ENCODE peak calls at places on chromosome 11, in four cellular contexts. X, B, Q and C are unnamed samples.

GRCh38 chr11:106540001-106540400 is 462.5 kb downstream of the AASDHPPT start:
- DNase-seq in X (no peak), B (no peak), Q (no peak), C (no peak)

GRCh38 chr11:46006418-46007070 is 84.1 kb downstream of the LARGE2 start:
- DNase-seq in X (peak), B (peak), Q (peak), C (peak)

GRCh38 chr11:134613646-134614045 is 201.6 kb upstream of the B3GAT1 start:
- DNase-seq in X (no peak), B (no peak), Q (no peak), C (no peak)

GRCh38 chr11:134406264-134407185 is 5.5 kb downstream of the B3GAT1 start:
- DNase-seq in X (no peak), B (no peak), Q (no peak), C (no peak)

GRCh38 chr11:76783294-76783900 is at the start of gene TSKU:
- DNase-seq in X (no peak), B (no peak), Q (no peak), C (no peak)

GRCh38 chr11:61699737-61700160 is 19.6 kb downstream of the DAGLA start:
- DNase-seq in X (no peak), B (no peak), Q (no peak), C (no peak)

GRCh38 chr11:108536783-108537182 is 38.6 kb upstream of the POGLUT3 start:
- DNase-seq in X (no peak), B (no peak), Q (no peak), C (no peak)

GRCh38 chr11:107040447-107041444 is 22.5 kb upstream of the GUCY1A2 start:
- DNase-seq in X (no peak), B (no peak), Q (no peak), C (peak)

GRCh38 chr11:8838248-8838647 is 72.7 kb upstream of the AKIP1 start:
- DNase-seq in X (no peak), B (no peak), Q (no peak), C (peak)

GRCh38 chr11:11611381-11611780 is 10.4 kb downstream of the GALNT18 start:
- DNase-seq in X (no peak), B (no peak), Q (no peak), C (no peak)

GRCh38 chr11:66591175-66591574 is 1.7 kb downstream of the CCDC87 start:
- DNase-seq in X (no peak), B (peak), Q (no peak), C (no peak)

GRCh38 chr11:2095198-2095520 is 44.0 kb downstream of the IGF2 start:
- DNase-seq in X (no peak), B (no peak), Q (no peak), C (no peak)

GRCh38 chr11:64898541-64898940 is 18.5 kb downstream of the ATG2A start:
- DNase-seq in X (no peak), B (no peak), Q (no peak), C (no peak)

GRCh38 chr11:132106336-132106982 is 736.0 kb downstream of the NTM start:
- DNase-seq in X (no peak), B (no peak), Q (no peak), C (peak)

GRCh38 chr11:1107316-1108245 is 32.9 kb downstream of the MUC2 start:
- DNase-seq in X (no peak), B (no peak), Q (no peak), C (no peak)

GRCh38 chr11:33195391-33196190 is 34.3 kb upstream of the CSTF3 start:
- DNase-seq in X (no peak), B (no peak), Q (no peak), C (peak)

GRCh38 chr11:93468286-93468685 is 74.9 kb downstream of the SMCO4 start:
- DNase-seq in X (no peak), B (no peak), Q (no peak), C (no peak)

GRCh38 chr11:19576903-19577302 is 135.7 kb upstream of the NAV2 start:
- DNase-seq in X (no peak), B (no peak), Q (no peak), C (no peak)

GRCh38 chr11:1943977-1944376 is 3.2 kb upstream of the MRPL23 start:
- DNase-seq in X (no peak), B (no peak), Q (no peak), C (peak)

GRCh38 chr11:75603791-75604736 is 42.0 kb downstream of the SERPINH1 start:
- DNase-seq in X (no peak), B (no peak), Q (no peak), C (peak)

GRCh38 chr11:108929241-108929640 is 264.4 kb downstream of the DDX10 start:
- DNase-seq in X (peak), B (peak), Q (no peak), C (peak)

GRCh38 chr11:36023922-36024321 is 80.1 kb downstream of the LDLRAD3 start:
- DNase-seq in X (no peak), B (no peak), Q (no peak), C (peak)

GRCh38 chr11:109695696-109696095 is 273.7 kb downstream of the C11orf87 start:
- DNase-seq in X (no peak), B (no peak), Q (no peak), C (peak)

GRCh38 chr11:10490398-10491232 is 35.6 kb downstream of the AMPD3 start:
- DNase-seq in X (peak), B (peak), Q (peak), C (peak)

GRCh38 chr11:64959498-64959897 is 12.4 kb downstream of the MAJIN start:
- DNase-seq in X (no peak), B (no peak), Q (no peak), C (no peak)

GRCh38 chr11:87779276-87780067 is 395.8 kb downstream of the RAB38 start:
- DNase-seq in X (no peak), B (no peak), Q (no peak), C (no peak)
- TF ChIP-seq MAZ in X (no peak), B (no peak), Q (no peak), C (no peak)

DNA sequence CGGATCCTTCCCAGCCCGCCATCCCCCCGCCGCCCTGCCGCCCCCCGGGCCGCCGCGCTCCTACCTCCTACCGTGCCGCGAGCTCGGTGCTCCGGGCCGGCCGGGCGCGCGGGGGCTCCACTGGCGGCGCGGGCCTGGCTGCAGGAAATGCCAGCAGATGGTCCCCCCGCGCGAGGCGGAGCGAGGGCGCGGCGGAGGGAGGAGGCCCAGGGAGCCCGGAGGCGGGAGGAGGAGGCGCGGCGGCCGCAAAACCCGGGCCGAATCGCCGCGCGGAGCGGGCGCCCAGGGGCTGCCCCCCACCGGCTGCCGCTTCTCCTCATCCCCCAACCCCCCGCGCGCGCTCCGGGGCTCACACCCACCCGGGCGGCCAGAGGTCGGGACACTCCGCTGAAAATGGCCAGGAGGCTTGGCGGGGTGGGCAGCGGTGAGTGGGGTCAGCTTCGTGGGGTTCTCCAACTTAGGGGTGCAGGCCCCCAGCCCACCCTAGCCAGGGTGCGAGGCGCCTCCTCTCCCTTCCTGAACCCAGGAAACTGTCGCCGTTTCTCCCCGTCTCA is at the start of gene OSBPL5:
- DNase-seq in X (peak), B (no peak), Q (peak), C (peak)
- TF ChIP-seq USF2 in X (no peak), B (no peak), Q (no peak), C (no peak)

GRCh38 chr11:118662401-118663271 is 16.8 kb downstream of the TREH start:
- DNase-seq in X (no peak), B (no peak), Q (no peak), C (no peak)

GRCh38 chr11:118661425-118662301 is 17.8 kb downstream of the TREH start:
- DNase-seq in X (no peak), B (no peak), Q (no peak), C (no peak)

GRCh38 chr11:118663929-118664328 is 15.5 kb downstream of the TREH start:
- DNase-seq in X (no peak), B (no peak), Q (no peak), C (no peak)

GRCh38 chr11:118660646-118661424 is 18.6 kb downstream of the TREH start:
- DNase-seq in X (no peak), B (peak), Q (no peak), C (no peak)

GRCh38 chr11:118663381-118663780 is 16.1 kb downstream of the TREH start:
- DNase-seq in X (no peak), B (no peak), Q (no peak), C (no peak)
- TF ChIP-seq RAD21 in X (no peak), B (no peak), Q (no peak), C (no peak)

DNA sequence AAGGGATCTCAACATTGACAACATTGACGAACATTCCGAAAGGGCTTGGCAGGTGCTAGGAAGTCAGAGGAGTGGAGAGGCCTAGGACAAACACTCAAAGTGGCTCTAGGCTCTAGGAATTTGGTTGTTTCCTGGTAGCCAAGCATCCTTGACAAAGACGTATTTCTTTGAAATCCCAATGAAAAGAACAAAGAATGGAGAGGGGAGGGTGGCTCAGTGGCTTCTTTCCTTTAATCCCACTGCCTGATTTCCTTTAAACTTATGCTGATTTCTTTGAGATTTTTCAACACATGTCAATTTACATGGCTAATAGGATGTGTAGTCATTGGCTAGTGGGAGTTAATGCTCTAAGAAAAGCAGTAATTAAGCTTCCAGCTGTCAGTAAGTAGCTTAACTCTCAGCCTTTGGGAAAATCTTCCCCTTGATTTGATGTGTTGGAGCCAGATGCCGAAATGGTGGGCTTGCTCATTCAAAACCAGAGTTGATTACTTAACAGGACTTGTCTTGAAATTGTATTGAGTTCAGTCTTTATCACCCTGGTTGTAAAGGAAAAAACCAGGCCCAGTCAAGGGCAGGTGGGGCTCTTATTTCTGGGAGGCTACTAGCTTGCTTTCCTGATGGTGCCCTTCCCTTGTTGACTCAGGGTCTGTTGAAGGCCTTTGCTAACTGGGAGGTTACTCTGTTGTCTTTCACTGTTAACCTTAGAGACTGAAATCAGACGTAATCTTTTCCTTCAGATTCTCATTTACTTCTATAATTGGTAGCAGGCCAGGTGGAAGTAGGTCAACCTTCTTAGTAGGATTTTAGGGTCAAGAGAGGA is 44.6 kb upstream of the SORL1-AS1 start:
- DNase-seq in X (no peak), B (no peak), Q (no peak), C (no peak)
- TF ChIP-seq MAZ in X (no peak), B (no peak), Q (no peak), C (no peak)

DNA sequence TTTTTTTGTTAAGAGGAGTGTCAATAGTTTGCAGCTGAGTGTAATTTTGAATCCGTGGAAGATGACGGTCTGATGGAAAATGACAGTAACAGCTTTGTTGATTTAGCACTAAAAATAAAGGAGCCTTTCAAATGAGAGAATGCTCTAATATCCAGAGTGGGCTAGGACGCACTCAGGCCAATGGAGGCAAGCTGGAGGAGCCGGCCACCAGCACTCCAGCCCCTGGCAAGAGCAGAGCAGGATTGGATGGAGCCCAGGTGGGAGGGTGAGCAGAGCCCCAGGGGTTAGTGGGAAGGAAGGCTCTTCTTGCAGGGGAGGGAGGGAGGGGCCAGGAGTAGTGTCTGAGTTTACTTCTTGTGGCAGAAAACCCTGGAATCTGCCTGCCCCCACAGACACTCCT is 488.5 kb downstream of the INSC start:
- DNase-seq in X (no peak), B (no peak), Q (no peak), C (no peak)
- TF ChIP-seq USF2 in X (no peak), B (no peak), Q (no peak), C (no peak)

GRCh38 chr11:102545701-102546100 is 15.2 kb upstream of the MMP7 start:
- DNase-seq in X (no peak), B (no peak), Q (no peak), C (no peak)

GRCh38 chr11:102551188-102551781 is 20.7 kb upstream of the MMP7 start:
- DNase-seq in X (no peak), B (no peak), Q (no peak), C (no peak)

GRCh38 chr11:102546923-102547471 is 16.4 kb upstream of the MMP7 start:
- DNase-seq in X (no peak), B (no peak), Q (no peak), C (no peak)

GRCh38 chr11:102544594-102544993 is 14.0 kb upstream of the MMP7 start:
- DNase-seq in X (no peak), B (no peak), Q (no peak), C (no peak)

GRCh38 chr11:102546427-102546826 is 15.9 kb upstream of the MMP7 start:
- DNase-seq in X (no peak), B (no peak), Q (no peak), C (no peak)
- TF ChIP-seq RAD21 in X (no peak), B (no peak), Q (no peak), C (no peak)

GRCh38 chr11:130892847-130893246 is 23.4 kb downstream of the SNX19 start:
- DNase-seq in X (no peak), B (no peak), Q (no peak), C (no peak)
- TF ChIP-seq MAZ in X (no peak), B (no peak), Q (no peak), C (no peak)

GRCh38 chr11:3129181-3129590 is 35.9 kb downstream of the OSBPL5 start:
- DNase-seq in X (no peak), B (no peak), Q (no peak), C (no peak)
- TF ChIP-seq USF2 in X (no peak), B (no peak), Q (peak), C (no peak)